ENCODE peak calls at places on chromosomes 7 and 10, in ten cellular contexts. F is Panc1, Z is HCT116, I is prostate gland, R is SK-N-SH, V is GM12891, S is GM12878, B is endothelial cell of umbilical vein, U is sigmoid colon, J is transverse colon. M is an unnamed sample.

GRCh38 chr7:50119815-50120637 is 27.0 kb upstream of the ZPBP start:
- DNase-seq in R (peak; percentile 13), U (no peak), I (no peak), F (no peak), V (no peak), J (no peak), Z (no peak), S (no peak), B (no peak), M (no peak)

GRCh38 chr7:134799387-134799786 is 20.0 kb downstream of the CALD1 start:
- DNase-seq in R (no peak), F (no peak), B (peak; percentile 29), I (no peak), V (no peak), U (no peak), J (no peak), Z (no peak), S (no peak), M (no peak)

GRCh38 chr10:48794074-48794473 is 109.4 kb downstream of the WDFY4 start:
- DNase-seq in J (no peak), B (no peak), Z (no peak), S (no peak), R (no peak), V (no peak), I (no peak), U (no peak), F (no peak), M (no peak)

GRCh38 chr10:43401627-43402026 is 7.4 kb downstream of the HNRNPF start:
- DNase-seq in R (no peak), I (no peak), S (no peak), J (no peak), V (no peak), B (peak; percentile 10), Z (no peak), U (no peak), F (no peak), M (no peak)

GRCh38 chr10:105969884-105970377 is 1194.6 kb downstream of the SORCS1 start:
- DNase-seq in J (no peak), S (no peak), B (no peak), F (no peak), V (no peak), I (no peak), U (no peak), R (no peak), Z (no peak), M (no peak)

GRCh38 chr10:122828716-122829255 is 16.9 kb downstream of the CUZD1 start:
- DNase-seq in F (no peak), V (no peak), B (no peak), S (no peak), I (no peak), R (no peak), J (no peak), Z (no peak), U (no peak), M (no peak)

GRCh38 chr7:8453535-8453934 is 20.1 kb downstream of the NXPH1 start:
- DNase-seq in S (no peak), B (no peak), Z (no peak), R (no peak), U (no peak), F (no peak), I (no peak), J (no peak), V (no peak), M (no peak)

GRCh38 chr10:60315311-60315710 is 74.4 kb downstream of the ANK3 start:
- DNase-seq in V (no peak), R (no peak), Z (no peak), J (no peak), F (no peak), U (no peak), I (no peak), S (no peak), B (peak; percentile 17), M (no peak)

GRCh38 chr7:101099969-101100781 is 14.9 kb downstream of the TRIM56 start:
- DNase-seq in B (peak; percentile 97), U (peak; percentile 98), I (peak; percentile 75), F (peak; percentile 98), J (peak; percentile 85), Z (peak; percentile 84), R (peak; percentile 51), S (no peak), V (no peak), M (peak; percentile 86)

GRCh38 chr7:45686441-45687184 is 112.4 kb downstream of the ADCY1 start:
- DNase-seq in I (no peak), U (no peak), F (no peak), Z (no peak), J (no peak), V (no peak), S (no peak), B (no peak), R (no peak), M (no peak)

GRCh38 chr10:51585742-51586141 is 113.7 kb downstream of the CSTF2T start:
- DNase-seq in I (no peak), J (no peak), V (no peak), F (no peak), R (no peak), B (no peak), Z (no peak), S (no peak), U (no peak), M (no peak)

GRCh38 chr7:99143853-99144672 is at the start of gene SMURF1:
- DNase-seq in R (peak; percentile 97), I (peak; percentile 43), B (peak; percentile 70), Z (no peak), U (peak; percentile 80), S (no peak), F (no peak), J (peak; percentile 74), V (peak; percentile 54), M (peak; percentile 76)
- TF ChIP-seq POLR2AphosphoS5 in R (peak; percentile 91), I (no peak), B (peak; percentile 81), Z (peak; percentile 83), U (peak; percentile 30), S (peak; percentile 51), F (peak; percentile 78), J (peak; percentile 16), V (no peak), M (peak; percentile 66)

GRCh38 chr7:31734456-31734855 is 47.4 kb downstream of the PPP1R17 start:
- DNase-seq in V (no peak), Z (no peak), J (no peak), S (no peak), I (no peak), F (no peak), R (no peak), B (no peak), U (no peak), M (no peak)

GRCh38 chr7:31741852-31742251 is 54.8 kb downstream of the PPP1R17 start:
- DNase-seq in U (no peak), F (no peak), R (no peak), B (no peak), S (no peak), J (no peak), V (no peak), I (no peak), Z (no peak), M (no peak)

GRCh38 chr7:31735991-31736982 is 49.3 kb downstream of the PPP1R17 start:
- DNase-seq in B (peak; percentile 52), I (peak; percentile 50), Z (peak; percentile 35), J (peak; percentile 47), F (peak; percentile 41), V (peak; percentile 15), U (peak; percentile 74), S (no peak), R (peak; percentile 64), M (peak; percentile 71)
- TF ChIP-seq POLR2AphosphoS5 in B (no peak), I (peak; percentile 3), Z (no peak), J (no peak), F (no peak), V (no peak), U (no peak), S (no peak), R (no peak), M (no peak)

GRCh38 chr7:28505861-28506260 is 93.5 kb downstream of the CREB5 start:
- DNase-seq in B (no peak), U (no peak), V (no peak), I (no peak), F (no peak), Z (no peak), J (no peak), R (no peak), S (no peak), M (no peak)

GRCh38 chr7:28507538-28508282 is 95.4 kb downstream of the CREB5 start:
- DNase-seq in S (no peak), U (no peak), V (no peak), I (no peak), F (no peak), J (no peak), B (no peak), Z (no peak), R (no peak), M (no peak)

GRCh38 chr7:28510022-28510367 is 97.7 kb downstream of the CREB5 start:
- DNase-seq in V (no peak), I (no peak), S (no peak), F (no peak), U (peak; percentile 69), Z (no peak), J (no peak), B (no peak), R (no peak), M (no peak)

GRCh38 chr7:28512648-28513435 is 100.5 kb downstream of the CREB5 start:
- DNase-seq in V (no peak), Z (no peak), F (no peak), U (no peak), S (no peak), R (no peak), J (no peak), I (no peak), B (no peak), M (no peak)

GRCh38 chr7:28509256-28510021 is 97.1 kb downstream of the CREB5 start:
- DNase-seq in Z (no peak), U (peak; percentile 72), V (no peak), J (no peak), S (peak; percentile 45), F (no peak), R (no peak), B (peak; percentile 73), I (no peak), M (no peak)
- TF ChIP-seq POLR2AphosphoS5 in Z (no peak), U (no peak), V (no peak), J (no peak), S (no peak), F (no peak), R (no peak), B (no peak), I (no peak), M (no peak)

GRCh38 chr10:98445200-98445812 is 1.4 kb downstream of the HPS1 start:
- DNase-seq in Z (no peak), F (no peak), B (no peak), I (no peak), S (no peak), U (no peak), V (no peak), R (no peak), J (no peak), M (no peak)

GRCh38 chr10:98449287-98449686 is 2.6 kb upstream of the HPS1 start:
- DNase-seq in S (no peak), I (no peak), B (no peak), Z (no peak), V (no peak), J (no peak), R (no peak), U (no peak), F (no peak), M (no peak)

GRCh38 chr10:98444314-98445006 is 2.3 kb downstream of the HPS1 start:
- DNase-seq in B (no peak), S (no peak), U (no peak), J (no peak), I (no peak), V (no peak), R (no peak), F (no peak), Z (no peak), M (no peak)

GRCh38 chr10:98446656-98447221 is at the start of gene HPS1:
- DNase-seq in F (no peak), J (peak; percentile 87), R (peak; percentile 95), Z (no peak), B (peak; percentile 57), S (peak; percentile 42), U (peak; percentile 90), V (peak; percentile 91), I (peak; percentile 67), M (peak; percentile 82)

GRCh38 chr10:98446121-98446655 is 547 bp downstream of the HPS1 start:
- DNase-seq in B (peak; percentile 36), V (no peak), S (no peak), I (no peak), R (peak; percentile 50), J (peak; percentile 46), U (peak; percentile 78), Z (no peak), F (no peak), M (peak; percentile 35)
- TF ChIP-seq POLR2AphosphoS5 in B (no peak), V (no peak), S (no peak), I (no peak), R (no peak), J (no peak), U (no peak), Z (no peak), F (no peak), M (peak; percentile 23)